ENCODE peak calls at places on chromosomes 6 and 20, in seven cellular contexts. U, N, L, M, A, D and E are unnamed samples.

GRCh38 chr6:103617642-103618041 is 1242.1 kb downstream of the HACE1 start:
- DNase-seq in M (no peak), D (no peak), N (no peak), U (no peak), L (no peak), A (no peak), E (no peak)

GRCh38 chr6:136217002-136217401 is 33.1 kb downstream of the MTFR2 start:
- DNase-seq in L (no peak), A (no peak), M (no peak), N (no peak), D (no peak), U (no peak), E (no peak)

GRCh38 chr6:170296423-170296745 is 5.5 kb upstream of the DLL1 start:
- DNase-seq in U (no peak), N (no peak), D (no peak), L (no peak), M (no peak), A (no peak), E (no peak)

GRCh38 chr6:109864050-109864449 is 114.1 kb upstream of the GPR6 start:
- DNase-seq in D (no peak), N (no peak), U (no peak), L (no peak), M (no peak), A (no peak), E (no peak)

GRCh38 chr6:88663801-88664200 is 299.6 kb downstream of the RNGTT start:
- DNase-seq in M (no peak), L (no peak), N (no peak), A (no peak), D (no peak), U (no peak), E (no peak)

GRCh38 chr6:114376611-114377206 is 33.9 kb upstream of the HS3ST5 start:
- DNase-seq in D (no peak), A (no peak), M (no peak), U (peak; percentile 56), L (no peak), N (no peak), E (no peak)

GRCh38 chr6:30881987-30882763 is 2.1 kb upstream of the DDR1 start:
- DNase-seq in L (no peak), N (no peak), A (peak; percentile 28), D (no peak), U (no peak), M (no peak), E (no peak)

GRCh38 chr6:139778688-139779087 is 404.2 kb upstream of the CITED2 start:
- DNase-seq in M (no peak), D (no peak), U (peak; percentile 26), L (no peak), N (no peak), A (peak; percentile 16), E (no peak)

GRCh38 chr6:32432050-32432450 is 7.6 kb upstream of the HLA-DRA start:
- DNase-seq in A (no peak), L (no peak), M (no peak), D (no peak), U (peak; percentile 51), N (no peak), E (no peak)

GRCh38 chr6:159969204-159969912 is 476 bp downstream of the IGF2R start:
- DNase-seq in D (peak; percentile 75), L (no peak), U (no peak), A (no peak), N (peak; percentile 76), M (peak; percentile 31), E (no peak)

GRCh38 chr20:44176833-44177533 is 10.0 kb downstream of the JPH2 start:
- DNase-seq in L (no peak), D (peak; percentile 68), A (no peak), M (peak; percentile 48), U (peak; percentile 62), N (peak; percentile 75), E (no peak)

GRCh38 chr6:45439459-45439858 is 61.7 kb upstream of the SUPT3H start:
- DNase-seq in M (no peak), U (no peak), L (no peak), D (no peak), N (no peak), A (no peak), E (no peak)

GRCh38 chr20:60695223-60695622 is 556.8 kb upstream of the CDH4 start:
- DNase-seq in U (peak; percentile 3), M (no peak), A (no peak), D (no peak), N (no peak), L (peak; percentile 10), E (no peak)

GRCh38 chr20:57514273-57514751 is 10.6 kb downstream of the CTCFL start:
- DNase-seq in N (peak; percentile 90), U (peak; percentile 88), L (peak; percentile 21), M (peak; percentile 76), A (peak; percentile 72), D (peak; percentile 72), E (no peak)

GRCh38 chr6:53828215-53828614 is 33.4 kb downstream of the LRRC1 start:
- DNase-seq in M (no peak), L (no peak), U (no peak), N (no peak), D (no peak), A (no peak), E (no peak)

GRCh38 chr6:73285674-73286283 is 22.8 kb upstream of the KHDC1 start:
- DNase-seq in A (no peak), L (no peak), M (no peak), U (peak; percentile 60), D (no peak), N (no peak), E (no peak)

GRCh38 chr6:136962661-136963060 is 40.6 kb downstream of the SLC35D3 start:
- DNase-seq in D (no peak), A (peak; percentile 56), M (peak; percentile 65), L (no peak), U (no peak), N (no peak), E (no peak)

GRCh38 chr6:170429457-170429856 is 122.9 kb downstream of the FAM120B start:
- DNase-seq in A (no peak), U (no peak), N (no peak), M (no peak), L (no peak), D (no peak), E (no peak)

GRCh38 chr6:139751179-139751578 is 376.7 kb upstream of the CITED2 start:
- DNase-seq in M (no peak), D (no peak), L (no peak), N (no peak), A (no peak), U (no peak), E (no peak)

GRCh38 chr6:38784506-38785235 is 69.6 kb downstream of the DNAH8 start:
- DNase-seq in A (no peak), L (no peak), N (no peak), M (no peak), D (no peak), U (no peak), E (no peak)

GRCh38 chr6:110714143-110714542 is 101.1 kb downstream of the CDK19 start:
- DNase-seq in U (no peak), A (no peak), M (no peak), L (no peak), N (no peak), D (no peak), E (no peak)

GRCh38 chr6:12595161-12595792 is 121.3 kb upstream of the PHACTR1 start:
- DNase-seq in N (no peak), L (no peak), D (no peak), A (no peak), U (no peak), M (no peak), E (no peak)
- H3K4me3 ChIP-seq in N (no peak overlapping the region), L (no peak overlapping the region), D (no peak overlapping the region), A (no peak overlapping the region), U (no peak overlapping the region), M (no peak overlapping the region), E (no peak overlapping the region)

DNA sequence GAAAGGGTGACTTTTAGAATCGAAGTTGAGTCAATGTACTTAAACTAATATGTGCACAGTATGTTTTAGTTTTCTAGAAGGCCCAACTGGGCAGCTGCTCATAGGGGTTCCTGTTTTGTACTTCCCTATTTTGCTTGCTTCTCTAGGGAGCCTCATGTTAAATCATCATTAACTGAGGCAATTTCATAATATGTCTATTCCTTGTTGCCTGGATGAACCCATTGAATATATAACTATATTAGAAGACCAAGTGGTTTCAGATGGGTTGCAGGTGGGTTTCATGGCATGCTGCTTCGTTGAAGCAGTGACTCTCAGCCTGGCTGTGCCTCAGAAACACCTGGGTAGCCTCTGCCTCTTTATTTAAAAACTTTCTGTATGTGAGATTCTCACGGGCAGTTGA is 22.2 kb downstream of the CARMIL1 start:
- DNase-seq in N (no peak), U (no peak), L (no peak), D (no peak), M (no peak), A (no peak), E (no peak)
- TF ChIP-seq CTCF in N (no peak), U (no peak), L (no peak), D (no peak), M (no peak), A (no peak), E (no peak)

DNA sequence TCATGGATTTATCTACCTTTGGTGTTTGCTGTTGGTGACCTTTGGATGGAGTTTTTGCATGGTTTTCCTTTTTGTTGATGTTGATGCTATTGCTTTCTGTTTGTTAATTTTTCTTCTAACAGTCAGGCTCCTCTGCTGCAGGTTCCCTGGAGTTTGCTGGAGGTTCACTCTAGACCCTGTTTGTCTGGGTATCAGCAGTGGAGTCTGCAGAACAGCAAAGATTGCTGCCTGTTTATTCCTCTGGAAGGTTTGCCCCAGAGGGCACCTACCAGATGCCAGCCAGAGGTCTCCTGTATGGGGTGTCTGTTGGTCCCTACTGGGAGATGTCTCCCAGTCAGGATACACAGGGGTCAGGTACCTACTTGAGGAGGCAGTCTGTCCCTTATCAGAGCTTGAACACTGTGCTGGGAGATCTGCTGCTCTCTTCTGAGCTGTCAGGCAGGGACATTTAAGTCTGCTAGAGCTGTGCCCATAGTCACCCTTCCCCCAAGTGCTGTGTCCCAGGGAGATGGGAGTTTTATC is 9.2 kb upstream of the ZNF337 start:
- DNase-seq in A (no peak), D (no peak), N (no peak), U (no peak), M (no peak), L (no peak), E (no peak)
- H3K4me3 ChIP-seq in A (no peak overlapping the region), D (no peak overlapping the region), N (no peak overlapping the region), U (no peak overlapping the region), M (no peak overlapping the region), L (no peak overlapping the region), E (no peak overlapping the region)

GRCh38 chr6:1424306-1424927 is 35.0 kb downstream of the FOXF2 start:
- DNase-seq in N (peak; percentile 75), U (peak; percentile 83), L (peak; percentile 15), D (peak; percentile 48), M (peak; percentile 63), A (peak; percentile 33), E (no peak)
- TF ChIP-seq CTCF in N (no peak), U (peak; percentile 82), L (peak; percentile 65), D (peak; percentile 27), M (peak; percentile 35), A (peak; percentile 35), E (peak; percentile 43)

GRCh38 chr20:675453-676314 is at the start of gene SCRT2:
- DNase-seq in D (peak; percentile 90), A (peak; percentile 83), N (peak; percentile 81), U (peak; percentile 83), L (no peak), M (peak; percentile 87), E (no peak)
- H3K4me3 ChIP-seq in D (no peak within 1 kb of the TSS), A (peak within 1 kb of the TSS; percentile 36), N (no peak within 1 kb of the TSS), U (no peak within 1 kb of the TSS), L (no peak within 1 kb of the TSS), M (peak within 1 kb of the TSS; percentile 26), E (peak within 1 kb of the TSS; percentile 36)

GRCh38 chr6:20334961-20335360 is 66.7 kb upstream of the E2F3 start:
- DNase-seq in D (no peak), L (no peak), U (no peak), A (no peak), N (no peak), M (no peak), E (no peak)
- TF ChIP-seq CTCF in D (no peak), L (no peak), U (no peak), A (no peak), N (no peak), M (no peak), E (no peak)

GRCh38 chr6:158039571-158040050 is 57.9 kb downstream of the SYNJ2 start:
- DNase-seq in M (no peak), U (peak; percentile 60), D (peak; percentile 38), L (no peak), N (peak; percentile 68), A (no peak), E (no peak)
- H3K4me3 ChIP-seq in M (no peak overlapping the region), U (peak overlapping the region; percentile 34), D (no peak overlapping the region), L (no peak overlapping the region), N (no peak overlapping the region), A (no peak overlapping the region), E (no peak overlapping the region)